ENCODE peak calls at places on chromosomes 4 and X, in six cellular contexts. L is pancreas, N is kidney, U is SK-N-SH, V is body of pancreas, E is uterus. B is an unnamed sample.

GRCh38 chr4:105859233-105859632 is 36.0 kb upstream of the NPNT start:
- DNase-seq in N (no peak), E (no peak), V (no peak), L (no peak), U (no peak), B (no peak)

GRCh38 chr4:37304612-37305011 is 60.1 kb downstream of the NWD2 start:
- DNase-seq in L (no peak), E (no peak), V (no peak), N (peak; percentile 53), U (no peak), B (no peak)

GRCh38 chr4:112343330-112343729 is 46.2 kb downstream of the ALPK1 start:
- DNase-seq in L (no peak), N (no peak), E (no peak), V (no peak), U (no peak), B (no peak)

GRCh38 chr4:40749717-40750460 is at the start of gene NSUN7:
- DNase-seq in L (peak; percentile 90), V (peak; percentile 94), E (peak; percentile 25), N (peak; percentile 92), U (peak; percentile 91), B (no peak)

GRCh38 chr4:187010052-187010451 is 286.4 kb upstream of the FAT1 start:
- DNase-seq in V (no peak), U (no peak), L (no peak), E (no peak), N (no peak), B (no peak)

GRCh38 chr4:112938461-112939058 is 110.9 kb upstream of the ANK2 start:
- DNase-seq in N (no peak), U (peak; percentile 38), L (no peak), V (no peak), E (no peak), B (peak; percentile 77)

GRCh38 chrX:68930576-68931317 is 101.9 kb downstream of the EFNB1 start:
- DNase-seq in U (no peak), L (no peak), E (no peak), N (no peak), V (no peak), B (no peak)

GRCh38 chrX:132489256-132490085 is 633 bp upstream of the MBNL3 start:
- DNase-seq in L (peak; percentile 78), E (peak; percentile 59), U (peak; percentile 69), V (peak; percentile 81), N (peak; percentile 91), B (peak; percentile 71)

GRCh38 chrX:21800344-21800770 is 39.1 kb upstream of the MBTPS2 start:
- DNase-seq in E (no peak), N (no peak), U (no peak), V (no peak), L (no peak), B (no peak)

GRCh38 chrX:119389854-119390501 is 9.2 kb upstream of the SLC25A43 start:
- DNase-seq in N (no peak), E (no peak), V (no peak), L (no peak), U (no peak), B (no peak)

GRCh38 chr4:89283226-89283974 is 24.2 kb downstream of the GPRIN3 start:
- DNase-seq in U (no peak), N (no peak), V (no peak), E (no peak), L (no peak), B (no peak)

GRCh38 chrX:51837926-51838325 is 55.5 kb upstream of the MAGED1 start:
- DNase-seq in E (peak; percentile 41), L (peak; percentile 11), N (no peak), V (peak; percentile 60), U (peak; percentile 20), B (no peak)

GRCh38 chr4:52241916-52242315 is 190.8 kb downstream of the SPATA18 start:
- DNase-seq in N (no peak), E (no peak), U (no peak), V (no peak), L (no peak), B (no peak)

GRCh38 chr4:74016068-74016467 is 17.6 kb upstream of the CXCL5 start:
- DNase-seq in U (no peak), E (no peak), V (no peak), N (no peak), L (no peak), B (no peak)

GRCh38 chrX:270848-271367 is 10.3 kb upstream of the PLCXD1 start:
- DNase-seq in V (peak; percentile 2), L (no peak), N (peak; percentile 42), E (no peak), U (no peak), B (no peak)

GRCh38 chr4:179671609-179672008 is 2229.4 kb upstream of the AGA start:
- DNase-seq in N (no peak), U (peak; percentile 4), L (no peak), E (no peak), V (no peak), B (no peak)

GRCh38 chr4:170011921-170012628 is 14.1 kb downstream of the MFAP3L start:
- DNase-seq in V (no peak), N (no peak), E (no peak), L (no peak), U (no peak), B (no peak)

GRCh38 chr4:149113804-149114430 is 671.7 kb upstream of the NR3C2 start:
- DNase-seq in V (no peak), U (no peak), L (no peak), E (no peak), N (no peak), B (no peak)

GRCh38 chr4:150938417-150938816 is 76.7 kb downstream of the LRBA start:
- DNase-seq in U (no peak), N (no peak), E (no peak), V (no peak), L (no peak), B (no peak)

GRCh38 chr4:15542795-15543194 is 73.1 kb downstream of the CC2D2A start:
- DNase-seq in U (no peak), V (peak; percentile 71), L (peak; percentile 47), E (no peak), N (no peak), B (no peak)

DNA sequence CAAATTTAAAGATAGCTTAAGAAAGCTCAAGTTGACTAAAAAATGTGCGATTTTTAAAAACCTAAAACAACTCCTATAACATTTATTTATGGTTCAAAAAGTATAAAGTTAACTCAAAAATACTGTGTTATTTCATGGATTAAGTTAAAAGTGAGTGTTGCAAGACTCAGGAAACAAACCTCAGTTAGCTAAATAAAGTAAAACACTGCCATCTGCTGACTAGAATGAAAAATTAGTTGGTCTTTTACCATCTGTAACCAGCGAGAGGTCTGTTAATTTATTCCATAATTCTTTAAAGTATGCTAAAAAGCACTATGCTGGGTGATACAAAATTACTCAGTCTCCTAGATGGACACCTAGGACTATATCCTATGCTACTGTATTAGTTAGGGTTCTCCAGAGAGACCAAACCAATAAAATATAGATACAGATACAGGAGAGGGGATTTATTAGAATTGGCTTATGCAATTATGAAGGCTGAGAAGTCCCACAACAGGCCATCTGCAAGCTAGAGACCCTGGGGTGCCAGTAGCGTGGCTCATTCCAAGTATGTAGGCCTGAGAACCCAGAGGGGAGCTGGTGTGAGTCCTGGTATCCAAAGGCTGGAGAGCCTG is 4.9 kb upstream of the WDFY3 start:
- DNase-seq in V (no peak), U (peak; percentile 30), N (no peak), E (no peak), L (no peak), B (peak; percentile 72)
- H3K4me1 ChIP-seq in V (peaks cover 6% of the 10 kb centered on the region), U (peaks cover 2% of the 10 kb centered on the region), N (no peaks in the 10 kb centered on the region), E (no peaks in the 10 kb centered on the region), L (no peaks in the 10 kb centered on the region), B (no peaks in the 10 kb centered on the region)

GRCh38 chr4:7052313-7052712 is 9.1 kb downstream of the TADA2B start:
- DNase-seq in E (no peak), U (no peak), V (no peak), N (no peak), L (no peak), B (no peak)

GRCh38 chr4:7054106-7054880 is 11.1 kb downstream of the TADA2B start:
- DNase-seq in N (no peak), E (no peak), V (no peak), U (no peak), L (no peak), B (no peak)

GRCh38 chr4:7055990-7056325 is 11.9 kb downstream of the GRPEL1 start:
- DNase-seq in U (no peak), E (no peak), L (no peak), N (no peak), V (no peak), B (no peak)

GRCh38 chr4:7052923-7053715 is 9.9 kb downstream of the TADA2B start:
- DNase-seq in E (no peak), L (no peak), N (no peak), V (no peak), U (no peak), B (no peak)

DNA sequence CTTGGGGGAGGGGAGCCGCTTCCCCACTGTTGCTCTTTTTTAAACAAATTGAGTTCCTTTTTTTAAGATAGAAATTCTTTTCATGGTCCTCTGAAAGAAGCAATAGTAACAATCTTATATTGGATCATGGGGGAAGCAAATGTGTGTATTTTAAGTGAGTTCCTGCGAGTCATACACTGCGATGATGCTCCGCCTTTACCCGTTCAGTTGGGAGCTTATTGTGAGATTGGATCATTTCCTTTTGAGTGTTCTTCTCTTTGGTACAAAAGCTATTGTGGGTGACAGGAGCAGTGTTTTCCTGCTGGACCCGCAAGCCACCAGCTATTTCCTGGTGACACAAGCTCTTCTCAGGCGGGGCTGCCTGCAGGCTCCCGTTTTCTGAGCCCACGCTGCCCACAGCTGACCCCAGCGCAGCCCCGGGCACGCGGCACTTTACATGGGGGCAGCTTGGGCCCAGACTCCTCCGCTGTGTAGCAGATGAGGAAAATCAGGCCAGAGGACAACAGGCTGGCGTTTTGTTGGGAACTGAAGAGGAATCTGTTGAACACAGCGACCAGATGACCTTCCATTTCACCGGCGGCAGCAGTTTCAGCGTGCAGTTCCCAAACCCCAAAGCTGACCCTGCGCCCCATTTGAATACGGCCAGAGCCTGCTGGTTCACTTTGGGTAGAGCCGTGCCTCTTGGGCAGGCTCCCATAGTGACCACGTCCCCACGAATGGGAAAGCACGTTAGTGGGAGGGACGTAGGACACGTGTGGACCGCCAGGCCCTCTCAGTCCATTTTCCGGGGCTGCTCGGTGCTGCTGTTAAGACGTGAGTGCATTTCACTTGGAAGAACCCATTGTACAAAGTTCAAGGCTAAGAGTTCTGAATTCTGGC is 12.2 kb downstream of the TADA2B start:
- DNase-seq in U (no peak), V (no peak), E (no peak), N (no peak), L (no peak), B (no peak)
- H3K4me1 ChIP-seq in U (no peaks in the 10 kb centered on the region), V (peaks cover 20% of the 10 kb centered on the region), E (peaks cover 11% of the 10 kb centered on the region), N (no peaks in the 10 kb centered on the region), L (peaks cover 6% of the 10 kb centered on the region), B (peaks cover 9% of the 10 kb centered on the region)

GRCh38 chr4:8195431-8195830 is 3.7 kb upstream of the SH3TC1 start:
- DNase-seq in U (no peak), V (no peak), E (no peak), N (no peak), L (no peak), B (no peak)
- H3K4me1 ChIP-seq in U (peaks cover 35% of the 10 kb centered on the region), V (peaks cover 46% of the 10 kb centered on the region), E (peaks cover 8% of the 10 kb centered on the region), N (peaks cover 22% of the 10 kb centered on the region), L (peaks cover 18% of the 10 kb centered on the region), B (peaks cover 26% of the 10 kb centered on the region)

DNA sequence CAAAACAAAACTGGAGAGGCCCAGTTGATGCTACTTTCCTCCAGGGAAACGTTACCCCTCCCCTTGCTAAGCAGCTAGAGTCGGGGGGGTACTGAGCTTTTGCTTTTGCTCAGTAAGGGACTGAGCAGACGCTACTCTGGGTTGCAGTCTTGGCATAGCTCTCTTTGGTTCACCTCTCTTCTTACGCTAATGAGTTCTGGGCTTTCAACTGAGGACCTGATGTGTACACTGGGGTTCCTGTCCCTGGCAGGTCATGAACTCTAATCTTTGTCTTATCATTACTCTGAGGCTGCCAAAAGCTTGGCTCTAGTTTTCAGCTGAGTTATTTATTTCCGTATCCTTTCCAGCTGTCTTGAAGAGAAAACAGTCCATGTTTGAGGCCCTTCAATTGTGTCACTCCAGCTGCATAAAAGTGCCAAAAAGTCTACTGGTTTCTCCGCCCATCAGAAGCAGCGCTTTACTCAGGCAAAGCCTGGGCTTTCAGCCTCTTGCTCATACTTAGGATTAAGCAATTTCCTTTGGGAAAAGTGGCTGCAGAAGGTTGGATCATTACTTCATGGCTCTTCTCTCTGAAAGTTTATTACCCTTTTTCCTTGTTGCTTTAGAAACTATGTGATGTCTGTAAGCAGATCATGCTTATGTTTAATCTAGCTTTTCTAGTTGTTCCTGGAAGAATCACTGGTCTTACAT is 121.0 kb upstream of the STOX2 start:
- DNase-seq in E (no peak), L (no peak), U (no peak), V (no peak), N (no peak), B (no peak)
- H3K4me1 ChIP-seq in E (no peaks in the 10 kb centered on the region), L (no peaks in the 10 kb centered on the region), U (peaks cover 3% of the 10 kb centered on the region), V (peaks cover 17% of the 10 kb centered on the region), N (peaks cover 3% of the 10 kb centered on the region), B (no peaks in the 10 kb centered on the region)

B was measured in Karpas-422.